ENCODE peak calls at places on chromosomes 11 and 22, in five cellular contexts. B is right atrium auricular region, V is sigmoid colon, R is ovary, K is heart left ventricle. H is an unnamed sample.

GRCh38 chr11:107661656-107662055 is 50.2 kb downstream of the SLN start:
- DNase-seq in V (no peak), K (no peak), R (no peak), B (no peak), H (no peak)

GRCh38 chr11:15824060-15824459 is 532.3 kb downstream of the SOX6 start:
- DNase-seq in R (no peak), V (no peak), B (no peak), K (no peak), H (no peak)

GRCh38 chr22:19492504-19493174 is 12.9 kb downstream of the CDC45 start:
- DNase-seq in B (no peak), R (no peak), V (no peak), K (no peak), H (no peak)

GRCh38 chr11:102555091-102555490 is 24.5 kb upstream of the MMP7 start:
- DNase-seq in K (no peak), R (no peak), V (no peak), B (no peak), H (no peak)

GRCh38 chr22:21803859-21804258 is 63.6 kb downstream of the MAPK1 start:
- DNase-seq in R (no peak), V (no peak), K (no peak), B (no peak), H (no peak)

GRCh38 chr11:8971917-8972316 is 7.7 kb upstream of the TMEM9B start:
- DNase-seq in B (no peak), V (no peak), R (no peak), K (no peak), H (no peak)

GRCh38 chr11:85941380-85941973 is 86.3 kb downstream of the CCDC83 start:
- DNase-seq in K (peak), R (peak), V (peak), B (peak), H (no peak)

GRCh38 chr11:115678942-115679341 is 174.7 kb upstream of the CADM1 start:
- DNase-seq in R (no peak), V (no peak), B (no peak), K (no peak), H (no peak)

GRCh38 chr22:22923930-22924329 is 36.3 kb downstream of the IGLL5 start:
- DNase-seq in K (no peak), R (no peak), V (no peak), B (no peak), H (no peak)

GRCh38 chr11:84543367-84544159 is 1083.6 kb downstream of the DLG2 start:
- DNase-seq in B (no peak), K (no peak), V (no peak), R (no peak), H (no peak)

GRCh38 chr11:96012086-96012824 is 88.3 kb upstream of the MTMR2 start:
- DNase-seq in K (no peak), V (peak), B (peak), R (peak), H (peak)

GRCh38 chr11:36305047-36305446 is 9.0 kb downstream of the PRR5L start:
- DNase-seq in R (no peak), K (no peak), V (no peak), B (no peak), H (no peak)

GRCh38 chr22:48084041-48084748 is 1321.7 kb downstream of the TBC1D22A start:
- DNase-seq in K (no peak), B (no peak), V (peak), R (no peak), H (no peak)

GRCh38 chr11:119803726-119804294 is 74.8 kb upstream of the NECTIN1 start:
- DNase-seq in R (no peak), K (no peak), V (peak), B (no peak), H (no peak)

GRCh38 chr11:124760205-124760652 is 1.9 kb downstream of the ESAM start:
- DNase-seq in K (peak), V (no peak), B (no peak), R (no peak), H (no peak)
- H3K4me3 ChIP-seq in K (peak), V (peak), B (peak), R (peak), H (no peak)

GRCh38 chr11:39724404-39724803 is 1735.0 kb downstream of the LRRC4C start:
- DNase-seq in B (no peak), K (no peak), R (no peak), V (no peak), H (no peak)
- TF ChIP-seq CTCF in B (no peak), K (no peak), R (no peak), V (no peak), H (peak)

GRCh38 chr22:42648017-42648367 is 1.2 kb downstream of the CYB5R3 start:
- DNase-seq in R (no peak), V (no peak), K (no peak), B (no peak), H (no peak)

GRCh38 chr22:42645341-42645937 is 3.8 kb downstream of the CYB5R3 start:
- DNase-seq in K (no peak), V (no peak), R (peak), B (peak), H (no peak)

GRCh38 chr22:42645938-42646568 is 3.1 kb downstream of the CYB5R3 start:
- DNase-seq in B (no peak), R (no peak), V (no peak), K (no peak), H (no peak)

GRCh38 chr22:42648368-42649260 is 578 bp downstream of the CYB5R3 start:
- DNase-seq in K (no peak), B (no peak), R (peak), V (no peak), H (no peak)

GRCh38 chr22:42646569-42647525 is 2.3 kb downstream of the CYB5R3 start:
- DNase-seq in B (peak), K (peak), V (no peak), R (peak), H (no peak)
- H3K4me3 ChIP-seq in B (peak), K (peak), V (peak), R (peak), H (peak)

DNA sequence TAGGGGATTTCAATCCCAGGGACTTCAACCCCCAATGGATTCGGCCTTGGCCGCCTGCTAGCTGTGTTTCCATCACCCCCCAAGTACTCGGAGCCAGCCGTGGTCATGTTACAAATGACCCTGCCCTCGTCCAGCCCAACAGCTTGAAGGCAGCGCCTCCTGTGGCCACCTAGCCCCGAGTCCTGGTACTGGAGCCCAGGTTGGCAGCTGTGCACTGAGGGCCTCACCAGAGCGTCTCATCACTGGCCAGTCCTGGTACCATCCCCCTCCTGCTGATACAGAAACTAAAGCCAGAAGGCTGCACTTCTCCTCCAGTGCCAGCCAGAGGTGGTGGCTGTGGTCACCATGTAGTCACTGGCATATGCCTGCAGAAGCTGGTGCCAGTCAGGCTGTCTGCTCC is 44.9 kb upstream of the FADD start:
- DNase-seq in K (no peak), V (no peak), R (no peak), B (no peak), H (no peak)
- TF ChIP-seq CTCF in K (no peak), V (no peak), R (no peak), B (no peak), H (peak)

DNA sequence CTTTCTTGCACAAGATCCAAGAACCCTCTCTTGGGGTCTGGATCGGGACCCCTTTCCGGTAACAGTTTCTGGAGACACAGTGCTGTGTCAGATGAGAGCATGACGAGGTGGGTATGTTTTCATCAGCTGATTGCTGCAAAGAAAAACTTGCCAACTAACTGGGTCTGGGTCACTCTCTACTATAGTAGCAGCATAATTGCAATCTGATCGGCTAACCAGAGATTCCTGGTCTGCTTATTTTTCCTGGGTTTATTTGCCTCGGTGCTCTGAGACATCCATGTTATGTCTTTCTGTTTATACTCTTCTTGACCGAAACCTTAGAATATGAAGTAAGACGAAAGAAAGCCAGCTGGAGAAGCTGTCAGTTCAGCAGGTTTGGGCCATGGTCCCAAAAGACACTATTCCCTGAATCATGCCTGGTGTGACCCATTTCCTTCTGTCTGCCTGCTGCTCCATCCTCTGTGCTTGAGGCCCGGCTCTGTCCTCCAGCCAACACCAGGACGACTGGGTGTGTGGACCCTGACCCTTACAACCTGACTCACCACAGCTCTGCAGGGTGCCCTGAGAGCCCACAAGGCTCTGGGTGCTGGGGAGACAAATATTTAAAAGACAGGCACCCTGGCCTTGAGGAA is 24.1 kb upstream of the CLMP start:
- DNase-seq in V (peak), K (no peak), R (no peak), B (no peak), H (no peak)
- H3K4me3 ChIP-seq in V (no peak), K (no peak), R (no peak), B (no peak), H (no peak)

GRCh38 chr11:56093008-56093407 is at the start of gene OR8I2:
- DNase-seq in V (no peak), B (no peak), K (no peak), R (no peak), H (no peak)

GRCh38 chr11:56089697-56090096 is 3.4 kb upstream of the OR8I2 start:
- DNase-seq in R (no peak), B (no peak), V (no peak), K (no peak), H (no peak)
- TF ChIP-seq CTCF in R (no peak), B (no peak), V (no peak), K (no peak), H (no peak)

DNA sequence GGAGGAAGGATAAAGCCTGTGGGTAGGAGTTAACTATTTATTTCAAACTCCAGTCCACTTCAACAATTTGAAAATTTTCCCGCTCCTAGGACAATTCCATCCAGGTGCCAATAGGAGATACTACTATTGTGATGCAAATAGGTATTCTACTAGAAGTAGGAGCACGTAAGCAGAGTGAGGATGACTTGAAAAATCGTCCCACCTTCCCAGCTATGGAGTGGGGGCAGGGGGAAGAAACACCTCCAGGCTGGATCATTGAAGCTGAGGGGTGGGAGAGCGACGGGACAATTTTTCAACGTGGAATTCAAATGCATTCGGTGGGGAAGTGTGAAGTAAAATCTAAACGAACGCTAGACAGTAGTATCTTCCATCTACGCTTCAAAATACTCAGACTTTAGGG is 612 bp upstream of the ARHGAP42 start:
- DNase-seq in B (no peak), K (no peak), V (no peak), R (no peak), H (no peak)
- H3K4me3 ChIP-seq in B (peak), K (peak), V (no peak), R (peak), H (peak)

DNA sequence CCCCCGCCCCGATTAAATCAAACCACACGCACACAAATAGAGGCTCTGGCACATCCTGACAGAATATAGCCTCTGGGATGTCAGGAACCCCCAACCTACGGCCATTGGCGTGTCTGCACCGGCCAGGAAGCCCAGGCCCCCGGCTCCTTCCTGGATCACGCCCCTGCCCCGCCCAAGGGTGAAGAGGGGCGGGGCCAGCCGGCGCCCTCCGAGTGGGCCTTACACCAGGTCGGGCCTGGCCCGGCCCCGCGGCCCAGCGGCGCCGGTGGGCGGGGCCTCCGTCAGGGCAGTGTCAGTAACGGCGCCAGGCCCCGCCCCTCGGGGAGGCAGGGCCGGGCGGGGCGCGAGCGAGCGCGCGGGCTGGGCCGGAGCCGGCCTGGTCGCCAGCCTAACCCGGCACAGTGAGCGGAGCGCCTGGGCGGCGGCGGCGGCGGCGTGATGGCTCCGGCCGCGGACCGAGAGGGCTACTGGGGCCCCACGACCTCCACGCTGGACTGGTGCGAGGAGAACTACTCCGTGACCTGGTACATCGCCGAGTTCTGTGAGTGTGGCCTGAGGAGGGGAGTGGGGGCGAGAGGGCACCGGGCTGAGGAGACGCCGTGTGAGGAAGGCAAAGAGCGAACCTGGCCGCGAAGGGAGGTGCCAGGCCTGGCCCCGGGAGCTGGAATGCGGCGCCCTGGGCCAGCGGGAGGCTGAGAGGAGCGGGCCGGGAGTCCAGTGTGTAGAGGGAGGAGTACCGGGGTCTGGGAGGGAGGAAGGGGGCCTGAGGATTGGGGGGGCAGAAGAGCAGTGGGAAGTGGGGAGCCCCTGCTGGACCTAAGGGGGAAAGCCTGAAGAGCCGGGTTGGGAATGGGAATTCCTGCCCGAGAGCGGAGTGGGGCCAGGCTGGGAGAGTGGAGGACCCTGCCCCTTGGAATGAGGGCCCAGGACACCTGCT is at the start of gene ACER3:
- DNase-seq in R (peak), B (peak), K (peak), V (peak), H (no peak)
- TF ChIP-seq CTCF in R (no peak), B (no peak), K (no peak), V (no peak), H (no peak)

H was measured in epithelial cell of proximal tubule.